ENCODE peak calls at places on chromosomes 16 and 17, in eight cellular contexts. L is GM23248, S is psoas muscle, B is IMR-90, V is heart left ventricle, P is brain microvascular endothelial cell, F is left ventricle myocardium inferior, U is cardiac muscle cell. Z is an unnamed sample. For H3K27me3, the result is how much of the 10 kb centered on the place peaks cover.

GRCh38 chr16:71467810-71468209 is 5.8 kb upstream of the ZNF23 start:
- DNase-seq in L (peak), S (no peak), B (peak), V (no peak), P (no peak), F (no peak), U (peak), Z (no peak)

GRCh38 chr17:59756236-59756818 is 48.9 kb downstream of the VMP1 start:
- DNase-seq in L (peak), S (no peak), B (peak), V (no peak), P (peak), F (no peak), U (peak), Z (no peak)

GRCh38 chr17:17147821-17148220 is 58.3 kb downstream of the PLD6 start:
- DNase-seq in L (peak), S (no peak), B (peak), V (no peak), P (no peak), F (no peak), U (peak), Z (no peak)

GRCh38 chr17:69608808-69609494 is 194.5 kb downstream of the MAP2K6 start:
- DNase-seq in L (peak), S (no peak), B (peak), V (no peak), P (peak), F (no peak), U (peak), Z (peak)

GRCh38 chr16:81276323-81276722 is 37.8 kb downstream of the BCO1 start:
- DNase-seq in L (no peak), S (no peak), B (no peak), V (no peak), P (no peak), F (no peak), U (no peak), Z (no peak)

GRCh38 chr16:74691093-74691855 is 9.4 kb downstream of the MLKL start:
- DNase-seq in L (peak), S (no peak), B (peak), V (no peak), P (no peak), F (no peak), U (peak), Z (no peak)

GRCh38 chr16:31344712-31345111 is 10.3 kb upstream of the ITGAX start:
- DNase-seq in L (no peak), S (no peak), B (no peak), V (peak), P (no peak), F (no peak), U (no peak), Z (no peak)

GRCh38 chr16:30896890-30897730 is 696 bp downstream of the CTF1 start:
- DNase-seq in L (peak), S (peak), B (peak), V (peak), P (peak), F (peak), U (peak), Z (no peak)

GRCh38 chr17:2192367-2193028 is 111.1 kb downstream of the SMG6 start:
- DNase-seq in L (peak), S (no peak), B (peak), V (peak), P (peak), F (no peak), U (peak), Z (peak)

GRCh38 chr17:64148017-64148631 is 18.2 kb upstream of the ERN1 start:
- DNase-seq in L (peak), S (no peak), B (no peak), V (no peak), P (no peak), F (no peak), U (peak), Z (peak)

GRCh38 chr16:51562896-51563295 is 411.8 kb upstream of the SALL1 start:
- DNase-seq in L (no peak), S (no peak), B (no peak), V (no peak), P (no peak), F (no peak), U (no peak), Z (no peak)

GRCh38 chr16:60346256-60346655 is 1612.1 kb upstream of the GOT2 start:
- DNase-seq in L (no peak), S (no peak), B (no peak), V (no peak), P (no peak), F (no peak), U (no peak), Z (no peak)

GRCh38 chr17:65742433-65743312 is 181.2 kb upstream of the AXIN2 start:
- DNase-seq in L (peak), S (no peak), B (peak), V (no peak), P (peak), F (no peak), U (peak), Z (peak)

GRCh38 chr17:82101767-82102679 is 4.0 kb upstream of the FASN start:
- DNase-seq in L (no peak), S (peak), B (no peak), V (no peak), P (no peak), F (no peak), U (no peak), Z (no peak)

GRCh38 chr17:4721203-4722135 is 9.8 kb upstream of the MED11 start:
- DNase-seq in L (no peak), S (no peak), B (peak), V (peak), P (peak), F (peak), U (peak), Z (no peak)

GRCh38 chr16:13503960-13504635 is 415.9 kb upstream of the ERCC4 start:
- DNase-seq in L (no peak), S (no peak), B (no peak), V (no peak), P (no peak), F (no peak), U (no peak), Z (no peak)

GRCh38 chr16:86292942-86293341 is 217.4 kb upstream of the FOXF1 start:
- DNase-seq in L (no peak), S (no peak), B (no peak), V (no peak), P (no peak), F (no peak), U (no peak), Z (no peak)

GRCh38 chr16:86292171-86292775 is 218.1 kb upstream of the FOXF1 start:
- DNase-seq in L (no peak), S (no peak), B (no peak), V (no peak), P (no peak), F (no peak), U (no peak), Z (no peak)

GRCh38 chr16:86289907-86290306 is 220.4 kb upstream of the FOXF1 start:
- DNase-seq in L (no peak), S (no peak), B (no peak), V (no peak), P (no peak), F (no peak), U (no peak), Z (no peak)

GRCh38 chr16:86289304-86289703 is 221.0 kb upstream of the FOXF1 start:
- DNase-seq in L (no peak), S (no peak), B (no peak), V (no peak), P (no peak), F (no peak), U (no peak), Z (no peak)

DNA sequence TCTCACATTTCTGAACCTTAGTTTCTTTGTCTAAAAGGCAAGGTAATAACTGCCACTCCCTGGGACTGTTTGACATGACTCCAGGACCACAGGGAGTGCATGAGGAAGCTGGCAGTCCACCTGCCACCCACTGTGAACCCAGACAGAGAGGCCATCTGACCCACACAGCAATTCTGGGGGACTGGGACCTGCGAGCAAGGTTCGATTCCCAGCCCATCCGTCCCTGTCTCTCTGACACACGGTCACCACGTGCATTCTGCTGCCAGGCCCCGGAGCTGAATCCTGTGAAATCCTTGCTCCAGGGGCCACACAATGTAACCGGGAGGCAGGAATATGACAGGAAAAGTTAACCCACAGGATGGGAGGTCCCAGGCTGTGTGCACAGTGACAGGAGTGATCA is 218.8 kb upstream of the FOXF1 start:
- DNase-seq in L (no peak), S (no peak), B (no peak), V (no peak), P (no peak), F (no peak), U (no peak), Z (no peak)
- H3K27me3 ChIP-seq in L (half or more), S (under half), B (under half), V (half or more), P (half or more), F (half or more), U (half or more), Z (under half)

GRCh38 chr17:80190716-80191115 is 20.9 kb downstream of the CARD14 start:
- DNase-seq in L (no peak), S (no peak), B (no peak), V (no peak), P (no peak), F (no peak), U (no peak), Z (no peak)

GRCh38 chr17:80187493-80187892 is 17.7 kb downstream of the CARD14 start:
- DNase-seq in L (peak), S (peak), B (no peak), V (peak), P (no peak), F (peak), U (peak), Z (peak)

GRCh38 chr17:80191720-80192265 is 22.0 kb downstream of the CARD14 start:
- DNase-seq in L (no peak), S (no peak), B (no peak), V (no peak), P (no peak), F (no peak), U (peak), Z (no peak)

GRCh38 chr17:80191192-80191591 is 21.4 kb downstream of the CARD14 start:
- DNase-seq in L (no peak), S (no peak), B (no peak), V (no peak), P (no peak), F (no peak), U (no peak), Z (no peak)

DNA sequence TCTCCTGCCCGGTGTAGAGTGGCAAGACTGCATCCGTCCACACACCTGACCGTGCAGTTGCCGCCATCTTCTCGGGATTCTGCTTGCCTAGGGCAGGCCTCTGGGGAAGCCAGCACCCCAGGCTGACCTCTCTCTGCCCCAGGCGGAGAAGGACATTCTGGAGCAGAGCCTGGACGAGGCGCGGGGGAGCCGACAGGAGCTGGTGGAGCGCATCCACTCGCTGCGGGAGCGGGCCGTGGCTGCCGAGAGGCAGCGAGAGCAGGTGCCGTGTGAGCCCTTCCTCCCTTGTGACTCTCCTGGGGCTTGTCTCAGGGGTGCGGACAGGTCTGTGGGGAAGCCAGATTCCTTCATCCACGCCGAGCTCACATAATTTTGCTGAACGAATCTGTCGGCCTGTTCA is 19.8 kb downstream of the CARD14 start:
- DNase-seq in L (no peak), S (no peak), B (no peak), V (no peak), P (no peak), F (no peak), U (no peak), Z (no peak)
- H3K27me3 ChIP-seq in L (under half), S (under half), B (under half), V (under half), P (under half), F (under half), U (under half), Z (under half)

GRCh38 chr17:61399131-61400057 is at the start of gene TBX2:
- DNase-seq in L (peak), S (peak), B (peak), V (peak), P (peak), F (peak), U (peak), Z (peak)

GRCh38 chr17:61396586-61397085 is 3.0 kb upstream of the TBX2 start:
- DNase-seq in L (peak), S (peak), B (peak), V (no peak), P (no peak), F (no peak), U (no peak), Z (no peak)

GRCh38 chr17:61400058-61400785 is 579 bp downstream of the TBX2 start:
- DNase-seq in L (peak), S (no peak), B (peak), V (no peak), P (no peak), F (no peak), U (peak), Z (peak)

GRCh38 chr17:61397086-61397842 is 2.4 kb upstream of the TBX2 start:
- DNase-seq in L (peak), S (peak), B (peak), V (no peak), P (no peak), F (no peak), U (peak), Z (no peak)

DNA sequence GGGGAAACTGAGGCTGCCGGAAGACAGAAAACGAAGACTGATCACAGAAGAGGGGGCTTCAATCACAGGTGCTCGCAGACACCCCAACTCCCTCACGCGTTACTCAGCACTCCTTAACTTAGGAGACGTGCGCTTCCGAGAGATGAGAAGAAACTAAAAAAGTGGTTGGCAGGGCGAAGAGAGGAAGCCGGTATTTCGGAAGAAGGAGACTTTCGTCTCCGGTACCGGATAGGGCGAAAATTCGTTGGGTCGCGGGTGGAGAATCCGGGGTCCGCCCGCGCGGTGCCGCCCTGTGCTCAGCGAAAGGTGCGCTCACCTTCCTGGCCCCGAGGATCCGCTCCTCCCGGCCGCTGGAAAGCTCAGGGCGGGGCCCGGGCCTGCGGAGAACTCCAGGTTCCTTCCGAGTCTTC is 917 bp upstream of the TBX2 start:
- DNase-seq in L (peak), S (no peak), B (peak), V (no peak), P (no peak), F (no peak), U (no peak), Z (no peak)
- H3K27me3 ChIP-seq in L (under half), S (under half), B (under half), V (under half), P (under half), F (half or more), U (under half), Z (under half)

DNA sequence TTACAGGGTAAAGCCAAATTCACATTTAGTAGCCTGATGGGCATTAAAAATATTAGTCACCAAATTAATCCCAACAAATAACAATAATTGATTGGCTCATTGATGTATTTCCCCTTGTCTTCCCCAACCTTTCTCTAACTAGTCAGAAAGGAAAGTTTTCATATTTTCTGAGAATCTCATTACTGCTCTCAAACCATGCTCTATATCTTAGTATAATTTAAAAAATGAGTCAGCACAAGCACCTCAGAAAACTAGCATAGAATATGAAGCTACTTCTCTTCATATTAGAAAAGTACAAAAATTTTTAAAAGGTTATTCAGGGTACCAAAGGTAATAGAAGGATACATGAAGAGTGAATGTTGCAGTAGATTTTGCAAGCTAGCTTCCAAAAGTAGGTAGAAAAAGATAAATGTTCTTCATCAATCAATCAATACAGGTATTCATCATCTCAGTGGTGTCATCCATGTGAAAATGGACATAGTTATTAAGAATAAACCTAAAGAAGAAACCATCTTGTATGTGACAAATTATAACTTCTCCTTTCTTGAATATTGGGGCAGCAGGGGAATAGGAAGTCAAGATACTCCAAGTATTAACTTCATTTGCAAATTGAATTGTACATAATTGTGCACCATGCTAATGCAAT is 4.8 kb downstream of the STAT5B start:
- DNase-seq in L (no peak), S (no peak), B (no peak), V (no peak), P (no peak), F (no peak), U (no peak), Z (no peak)
- H3K27me3 ChIP-seq in L (under half), S (under half), B (under half), V (under half), P (under half), F (under half), U (under half), Z (under half)

DNA sequence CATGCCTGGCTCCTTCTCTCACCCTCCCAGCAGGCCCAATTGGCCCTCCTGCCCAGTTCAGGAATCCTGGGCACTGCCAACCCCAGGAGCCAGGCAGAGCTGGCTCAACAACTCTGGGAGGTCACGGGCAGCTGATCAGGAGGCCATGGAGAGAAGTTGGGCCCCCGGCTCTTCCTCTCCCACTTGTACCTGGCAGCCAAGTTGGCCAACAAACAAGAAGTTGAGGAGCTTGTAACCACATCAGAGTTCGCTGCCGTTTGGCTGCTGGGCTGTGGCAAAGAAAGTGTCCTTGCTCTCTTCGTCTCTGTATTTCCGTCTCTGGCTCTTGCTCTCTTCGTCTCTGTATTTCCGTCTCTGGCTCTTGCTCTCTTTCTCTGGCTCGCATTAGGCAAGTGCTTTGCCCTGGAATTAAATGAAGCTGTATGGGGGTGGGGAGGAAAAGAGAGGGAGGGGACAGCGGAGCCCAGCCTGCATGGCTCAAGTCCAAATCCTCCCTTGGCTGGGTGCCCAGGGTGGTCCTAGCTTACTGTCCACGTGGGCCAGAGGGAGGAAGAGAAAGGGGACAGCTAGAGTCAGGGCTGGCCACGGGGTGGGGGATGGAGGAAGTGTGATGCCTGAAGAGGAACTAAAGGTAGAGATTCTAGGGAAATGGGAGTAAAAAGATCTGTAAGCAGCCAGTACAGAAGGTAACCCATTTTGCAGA is 7.8 kb upstream of the TMEM132E start:
- DNase-seq in L (no peak), S (no peak), B (no peak), V (no peak), P (no peak), F (no peak), U (no peak), Z (no peak)
- H3K27me3 ChIP-seq in L (under half), S (under half), B (under half), V (under half), P (under half), F (half or more), U (half or more), Z (under half)

Z was measured in MG63.